ENCODE peak calls at places on chromosomes 5 and 9, in six cellular contexts. E is SK-N-SH; Z is GM06990; Q is CD8-positive, alpha-beta T cell; N is Peyer's patch; F is cardiac muscle cell. T is an unnamed sample.

GRCh38 chr5:178284095-178284675 is 51.6 kb upstream of the PHYKPL start:
- DNase-seq in Z (no peak), Q (no peak), F (no peak), E (no peak), N (no peak), T (no peak)

GRCh38 chr5:71483355-71483754 is 27.9 kb downstream of the BDP1 start:
- DNase-seq in Q (no peak), Z (no peak), F (no peak), N (no peak), E (no peak), T (no peak)

GRCh38 chr5:13771011-13771571 is 173.4 kb downstream of the DNAH5 start:
- DNase-seq in N (no peak), F (no peak), Q (no peak), Z (no peak), E (no peak), T (no peak)

GRCh38 chr9:137441935-137442321 is 771 bp upstream of the ENTPD8 start:
- DNase-seq in Q (no peak), Z (no peak), E (no peak), N (no peak), F (no peak), T (no peak)

GRCh38 chr9:136079916-136080246 is 15.2 kb downstream of the NACC2 start:
- DNase-seq in E (peak; percentile 30), F (no peak), Q (no peak), Z (peak; percentile 0), N (no peak), T (no peak)

GRCh38 chr9:78383130-78383529 is 86.2 kb downstream of the PSAT1 start:
- DNase-seq in F (no peak), Z (no peak), E (no peak), Q (no peak), N (no peak), T (no peak)

GRCh38 chr5:133354323-133355161 is 257.8 kb downstream of the FSTL4 start:
- DNase-seq in E (peak; percentile 58), N (no peak), Q (no peak), Z (no peak), F (no peak), T (no peak)

GRCh38 chr5:160342413-160342941 is 27.9 kb downstream of the C1QTNF2 start:
- DNase-seq in N (no peak), F (no peak), Q (no peak), E (no peak), Z (no peak), T (no peak)

GRCh38 chr5:31476607-31477200 is 55.2 kb downstream of the DROSHA start:
- DNase-seq in Q (no peak), Z (no peak), E (no peak), N (no peak), F (no peak), T (no peak)

GRCh38 chr9:91338681-91339080 is 23.0 kb downstream of the AUH start:
- DNase-seq in Q (no peak), E (no peak), F (no peak), N (no peak), Z (no peak), T (no peak)

GRCh38 chr5:96297867-96298266 is 135.2 kb downstream of the PCSK1 start:
- DNase-seq in N (no peak), Z (no peak), Q (no peak), E (no peak), F (no peak), T (no peak)

GRCh38 chr9:38066167-38066906 is 2.7 kb downstream of the SHB start:
- DNase-seq in E (no peak), F (no peak), Z (no peak), N (no peak), Q (no peak), T (peak; percentile 57)

GRCh38 chr5:120901199-120901598 is 437.1 kb downstream of the PRR16 start:
- DNase-seq in Z (no peak), E (no peak), Q (no peak), F (no peak), N (no peak), T (no peak)

GRCh38 chr5:116382025-116382873 is 192.4 kb downstream of the SEMA6A start:
- DNase-seq in F (no peak), Z (no peak), E (no peak), Q (no peak), N (no peak), T (no peak)

GRCh38 chr5:75050415-75050814 is 1.9 kb downstream of the GCNT4 start:
- DNase-seq in Z (no peak), E (peak; percentile 58), N (no peak), F (peak; percentile 42), Q (peak; percentile 45), T (no peak)

GRCh38 chr5:33227746-33228145 is 213.0 kb upstream of the TARS1 start:
- DNase-seq in Q (no peak), Z (no peak), N (no peak), F (no peak), E (no peak), T (no peak)

GRCh38 chr9:135589596-135590485 is 28.3 kb downstream of the PAEP start:
- DNase-seq in N (no peak), F (no peak), Z (no peak), Q (no peak), E (no peak), T (no peak)

GRCh38 chr9:37328561-37329227 is 93.8 kb upstream of the GRHPR start:
- DNase-seq in Q (no peak), N (no peak), F (no peak), Z (no peak), E (no peak), T (no peak)

GRCh38 chr5:66415208-66415607 is 181.0 kb upstream of the MAST4 start:
- DNase-seq in Z (no peak), E (no peak), Q (no peak), N (no peak), F (no peak), T (no peak)

GRCh38 chr5:93705896-93706295 is 35.5 kb downstream of the POU5F2 start:
- DNase-seq in N (no peak), F (no peak), Z (no peak), E (no peak), Q (no peak), T (no peak)

GRCh38 chr5:78221964-78222451 is 72.5 kb downstream of the AP3B1 start:
- DNase-seq in Z (peak; percentile 84), E (no peak), F (no peak), N (peak; percentile 51), Q (no peak), T (no peak)

GRCh38 chr5:38540348-38540747 is 16.1 kb downstream of the LIFR start:
- DNase-seq in F (peak; percentile 48), N (no peak), Z (no peak), Q (no peak), E (no peak), T (peak; percentile 77)

GRCh38 chr5:149211566-149211965 is 60.1 kb upstream of the AFAP1L1 start:
- DNase-seq in F (no peak), Q (no peak), Z (no peak), N (no peak), E (no peak), T (no peak)

GRCh38 chr9:115694014-115694413 is 459.6 kb upstream of the PAPPA start:
- DNase-seq in N (no peak), F (peak; percentile 22), Z (no peak), E (no peak), Q (no peak), T (no peak)

GRCh38 chr5:68658810-68659372 is 434.9 kb upstream of the SLC30A5 start:
- DNase-seq in Z (no peak), N (no peak), Q (no peak), E (no peak), F (no peak), T (no peak)

GRCh38 chr5:10652151-10652550 is 88.3 kb downstream of the ANKRD33B start:
- DNase-seq in F (no peak), Q (no peak), E (no peak), N (no peak), Z (no peak), T (no peak)
- H3K36me3 ChIP-seq in F (peaks cover 5% of the 10 kb centered on the region), Q (no peaks in the 10 kb centered on the region), E (peaks cover 7% of the 10 kb centered on the region), N (no peaks in the 10 kb centered on the region), Z (peaks cover 35% of the 10 kb centered on the region), T (no peaks in the 10 kb centered on the region)

GRCh38 chr9:88074931-88075330 is 63.3 kb downstream of the SPATA31C2 start:
- DNase-seq in F (no peak), E (no peak), Z (no peak), Q (no peak), N (no peak), T (no peak)

GRCh38 chr9:88072831-88073365 is 65.4 kb downstream of the SPATA31C2 start:
- DNase-seq in N (no peak), F (no peak), Q (no peak), E (no peak), Z (no peak), T (no peak)

GRCh38 chr9:88077071-88077617 is 61.1 kb downstream of the SPATA31C2 start:
- DNase-seq in F (no peak), N (no peak), E (no peak), Q (no peak), Z (no peak), T (no peak)

GRCh38 chr9:88075966-88076285 is 62.3 kb downstream of the SPATA31C2 start:
- DNase-seq in N (no peak), F (no peak), Q (no peak), E (no peak), Z (no peak), T (no peak)

DNA sequence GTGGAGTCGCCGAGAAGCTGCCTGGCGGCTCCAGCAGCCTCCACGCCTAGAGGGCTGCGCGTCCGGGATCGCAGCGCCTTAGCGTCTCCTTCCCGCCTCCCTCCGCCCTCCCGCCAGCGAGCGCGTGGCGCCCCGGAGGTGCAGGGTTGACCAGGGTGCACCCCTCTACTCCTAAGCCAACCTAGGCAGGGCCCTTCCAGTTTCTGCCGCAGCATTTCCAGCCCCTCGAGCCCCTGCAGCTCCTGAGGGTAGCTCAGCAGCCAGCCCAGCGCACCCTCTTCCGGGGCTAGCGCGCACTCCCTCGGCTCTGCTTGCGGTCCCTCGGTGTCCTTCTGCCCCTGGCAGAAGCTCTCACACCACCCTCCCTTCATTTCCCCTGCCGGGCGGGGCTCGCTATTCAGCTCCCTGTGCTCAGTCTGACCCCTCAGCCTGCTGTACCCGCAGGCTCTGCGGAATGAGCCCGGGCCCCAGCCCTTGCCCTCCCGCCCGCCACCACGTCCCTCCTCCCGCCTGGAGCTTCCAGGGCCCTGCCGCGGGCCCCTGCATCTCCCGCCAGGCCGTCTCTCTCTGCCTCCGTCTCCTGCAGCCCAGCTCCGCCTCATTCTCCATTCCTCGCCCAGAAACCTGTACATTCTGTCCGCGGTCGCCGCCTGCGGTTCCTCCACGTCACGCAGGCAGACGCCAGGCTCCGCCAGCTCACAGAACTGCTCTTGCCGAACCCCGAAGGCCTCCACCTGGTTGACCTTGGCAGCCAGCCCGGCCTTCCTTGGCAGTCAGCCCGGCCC is 61.8 kb downstream of the SPATA31C2 start:
- DNase-seq in E (peak; percentile 91), F (peak; percentile 71), Z (no peak), N (peak; percentile 19), Q (no peak), T (peak; percentile 93)
- TF ChIP-seq CTCF in E (no peak), F (peak; percentile 31), Z (no peak), N (no peak), Q (no peak), T (peak; percentile 25)

DNA sequence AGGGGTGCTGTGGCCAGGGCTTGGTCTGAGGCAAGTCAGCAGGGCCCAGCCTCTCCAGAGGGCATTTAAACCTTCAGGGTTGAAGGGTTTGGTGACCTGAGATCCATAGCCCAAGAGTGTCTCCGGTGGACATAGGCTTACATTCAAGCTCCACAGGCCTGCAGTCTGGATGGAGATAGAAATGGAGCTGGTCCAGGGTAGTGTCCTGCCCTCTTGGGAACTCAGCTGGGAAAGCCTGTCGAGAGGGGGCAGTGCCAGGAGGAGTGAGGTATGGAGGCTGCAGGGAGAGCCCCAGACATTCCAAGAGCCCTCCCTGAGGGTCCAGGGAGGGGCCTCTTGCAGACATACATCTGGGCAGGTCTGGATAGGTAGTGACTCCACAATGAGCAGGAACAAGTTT is 177.0 kb upstream of the MVB12B start:
- DNase-seq in F (no peak), N (no peak), E (peak; percentile 20), Z (no peak), Q (no peak), T (peak; percentile 18)
- H3K36me3 ChIP-seq in F (no peaks in the 10 kb centered on the region), N (no peaks in the 10 kb centered on the region), E (no peaks in the 10 kb centered on the region), Z (no peaks in the 10 kb centered on the region), Q (no peaks in the 10 kb centered on the region), T (no peaks in the 10 kb centered on the region)

GRCh38 chr9:94014066-94014654 is 59.0 kb upstream of the BARX1 start:
- DNase-seq in F (peak; percentile 52), N (no peak), Z (no peak), E (peak; percentile 46), Q (no peak), T (no peak)
- TF ChIP-seq CTCF in F (peak; percentile 67), N (peak; percentile 51), Z (peak; percentile 67), E (peak; percentile 67), Q (peak; percentile 51), T (peak; percentile 62)

T was measured in upper lobe of right lung.